ENCODE peak calls at places on chromosome 11, in eight cellular contexts. U is GM12891, Z is HFF-Myc, A is RWPE1, O is SW 1271, B is posterior cingulate gyrus, K is AML-193, I is NCI-H2171. W is an unnamed sample.
A peak's percentile ranks its signal among the peaks of the same experiment; 100 is the strongest.

GRCh38 chr11:122642971-122643370 is 12.6 kb upstream of the UBASH3B start:
- DNase-seq in U (no peak), Z (no peak), A (no peak), O (no peak), B (no peak), K (no peak), I (no peak), W (no peak)

GRCh38 chr11:64721359-64721699 is 1.7 kb downstream of the NRXN2 start:
- DNase-seq in U (no peak), Z (no peak), A (no peak), O (no peak), B (no peak), K (no peak), I (no peak), W (no peak)

GRCh38 chr11:95283653-95284052 is 52.7 kb upstream of the SESN3 start:
- DNase-seq in U (no peak), Z (no peak), A (no peak), O (no peak), B (no peak), K (peak; percentile 28), I (no peak), W (no peak)

GRCh38 chr11:44300881-44301855 is 8.8 kb downstream of the ALX4 start:
- DNase-seq in U (no peak), Z (no peak), A (no peak), O (no peak), B (no peak), K (no peak), I (no peak), W (no peak)

GRCh38 chr11:124642628-124643027 is 20.0 kb downstream of the TBRG1 start:
- DNase-seq in U (no peak), Z (no peak), A (no peak), O (no peak), B (no peak), K (no peak), I (no peak), W (no peak)

GRCh38 chr11:126507646-126508045 is 152.2 kb downstream of the ST3GAL4 start:
- DNase-seq in U (no peak), Z (no peak), A (no peak), O (no peak), B (no peak), K (no peak), I (no peak), W (no peak)

GRCh38 chr11:28049338-28050216 is 58.4 kb downstream of the KIF18A start:
- DNase-seq in U (no peak), Z (peak; percentile 66), A (peak; percentile 64), O (no peak), B (no peak), K (no peak), I (no peak), W (no peak)

GRCh38 chr11:59708537-59708936 is 5.1 kb downstream of the OR10V1 start:
- DNase-seq in U (no peak), Z (no peak), A (no peak), O (no peak), B (no peak), K (no peak), I (no peak), W (no peak)

GRCh38 chr11:131002145-131002544 is 85.9 kb upstream of the SNX19 start:
- DNase-seq in U (no peak), Z (no peak), A (peak; percentile 66), O (no peak), B (no peak), K (no peak), I (no peak), W (no peak)

GRCh38 chr11:69863544-69864200 is 44.5 kb upstream of the FGF3 start:
- DNase-seq in U (no peak), Z (no peak), A (no peak), O (no peak), B (no peak), K (no peak), I (no peak), W (no peak)

GRCh38 chr11:84923489-84923888 is 703.7 kb downstream of the DLG2 start:
- DNase-seq in U (no peak), Z (no peak), A (no peak), O (no peak), B (no peak), K (no peak), I (no peak), W (no peak)

GRCh38 chr11:47565340-47566165 is at the start of gene PTPMT1:
- DNase-seq in U (peak; percentile 74), Z (no peak), A (peak; percentile 57), O (peak; percentile 61), B (peak; percentile 71), K (peak; percentile 60), I (peak; percentile 74), W (no peak)

GRCh38 chr11:102306817-102307814 is 10.2 kb upstream of the BIRC3 start:
- DNase-seq in U (no peak), Z (no peak), A (no peak), O (peak; percentile 42), B (no peak), K (peak; percentile 50), I (no peak), W (no peak)

GRCh38 chr11:123815116-123815515 is 9.0 kb upstream of the OR6M1 start:
- DNase-seq in U (no peak), Z (no peak), A (no peak), O (no peak), B (no peak), K (no peak), I (no peak), W (no peak)

GRCh38 chr11:80173487-80174136 is 732.8 kb upstream of the TENM4 start:
- DNase-seq in U (no peak), Z (no peak), A (no peak), O (no peak), B (no peak), K (no peak), I (peak; percentile 40), W (no peak)

GRCh38 chr11:113296447-113297205 is 17.8 kb upstream of the TTC12 start:
- DNase-seq in U (no peak), Z (no peak), A (no peak), O (no peak), B (no peak), K (no peak), I (no peak), W (no peak)

W was measured in HS-27A.